ENCODE peak calls at places on chromosome 20, in nine cellular contexts. L, U, E, S, G, Q, W, M and Y are unnamed samples.

GRCh38 chr20:35120012-35120701 is 27.0 kb downstream of the EDEM2 start:
- DNase-seq in W (no peak), U (no peak), M (peak), S (peak), L (peak), E (no peak), Q (peak), G (no peak), Y (peak)

GRCh38 chr20:22348010-22348409 is 236.4 kb downstream of the FOXA2 start:
- DNase-seq in U (no peak), Q (no peak), S (no peak), M (no peak), W (no peak), L (no peak), G (no peak), E (no peak), Y (no peak)

GRCh38 chr20:62062661-62063600 is 2.8 kb downstream of the TAF4 start:
- DNase-seq in S (no peak), M (no peak), U (no peak), W (no peak), G (no peak), Q (no peak), E (no peak), L (no peak), Y (no peak)

GRCh38 chr20:61812121-61812520 is 253.6 kb downstream of the TAF4 start:
- DNase-seq in G (no peak), E (no peak), W (peak), U (no peak), Q (no peak), S (no peak), L (no peak), M (no peak), Y (no peak)

GRCh38 chr20:52500150-52500549 is 308.6 kb upstream of the ZFP64 start:
- DNase-seq in L (no peak), S (no peak), E (no peak), Q (no peak), U (no peak), M (no peak), W (no peak), G (no peak), Y (no peak)

GRCh38 chr20:370977-371754 is 9.4 kb upstream of the TRIB3 start:
- DNase-seq in S (no peak), G (no peak), M (no peak), Q (no peak), W (no peak), U (no peak), L (no peak), E (no peak), Y (no peak)

GRCh38 chr20:11451793-11452291 is 465.9 kb upstream of the BTBD3 start:
- DNase-seq in U (no peak), Q (no peak), L (peak), S (no peak), W (no peak), G (no peak), E (no peak), M (peak), Y (no peak)

GRCh38 chr20:31707994-31708744 is 14.5 kb downstream of the BCL2L1 start:
- DNase-seq in W (no peak), L (no peak), G (no peak), Q (no peak), S (no peak), M (no peak), U (peak), E (no peak), Y (no peak)

GRCh38 chr20:631091-631490 is 21.0 kb upstream of the TCF15 start:
- DNase-seq in L (no peak), S (no peak), M (no peak), E (no peak), G (no peak), W (no peak), Q (no peak), U (no peak), Y (no peak)

GRCh38 chr20:8969062-8969694 is 99.7 kb upstream of the PLCB4 start:
- DNase-seq in E (no peak), U (no peak), S (no peak), M (no peak), Q (no peak), G (no peak), W (no peak), L (no peak), Y (no peak)

GRCh38 chr20:43473058-43473704 is 15.5 kb downstream of the SRSF6 start:
- DNase-seq in W (no peak), G (no peak), E (no peak), Q (no peak), M (no peak), L (no peak), U (no peak), S (no peak), Y (no peak)

GRCh38 chr20:50347568-50347981 is 156.9 kb downstream of the CEBPB start:
- DNase-seq in W (no peak), E (no peak), Q (no peak), S (no peak), L (no peak), U (no peak), M (no peak), G (no peak), Y (no peak)
- TF ChIP-seq CTCF in W (no peak), E (no peak), Q (no peak), S (no peak), L (no peak), U (no peak), M (no peak), G (no peak), Y (no peak)

DNA sequence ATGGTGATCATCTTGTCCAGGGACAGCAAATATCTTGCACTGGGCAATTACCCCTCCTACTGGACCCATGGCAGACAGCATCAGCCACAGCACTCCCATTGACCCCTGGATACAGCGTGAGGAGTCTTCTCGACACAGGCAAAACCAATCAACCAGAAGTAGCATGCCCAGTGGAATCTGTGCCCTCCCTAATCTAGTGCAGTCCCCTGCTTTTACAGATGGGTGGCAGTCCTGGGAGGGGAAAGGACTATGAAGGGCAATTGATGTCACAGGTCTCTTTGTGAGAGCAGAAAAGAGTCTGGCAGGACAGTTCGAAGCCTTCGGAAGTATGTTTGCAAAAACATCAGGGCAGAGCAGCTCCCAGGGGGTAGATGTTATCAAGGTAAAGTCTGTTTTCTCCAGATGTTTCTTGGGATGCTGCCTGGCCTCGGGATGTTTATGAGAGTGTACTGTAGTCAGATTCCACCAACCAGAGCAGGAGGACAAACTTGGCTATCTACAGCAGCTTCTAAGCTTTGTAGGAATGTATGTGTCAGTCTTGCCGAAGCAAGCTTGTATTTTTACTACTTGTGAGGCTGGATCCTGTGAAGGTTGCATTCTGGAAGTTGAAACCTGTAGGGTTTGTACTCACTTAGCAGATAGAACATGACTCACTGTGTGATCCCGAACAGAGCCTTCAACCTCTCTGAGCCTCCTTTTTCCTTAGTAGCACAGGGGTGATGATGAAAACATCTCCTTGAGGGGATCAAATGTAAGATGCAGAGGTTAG is 63.0 kb upstream of the MYL9 start:
- DNase-seq in S (peak), U (no peak), L (no peak), G (no peak), M (no peak), Q (no peak), W (no peak), E (no peak), Y (no peak)
- TF ChIP-seq CTCF in S (peak), U (no peak), L (no peak), G (no peak), M (no peak), Q (no peak), W (no peak), E (no peak), Y (no peak)

DNA sequence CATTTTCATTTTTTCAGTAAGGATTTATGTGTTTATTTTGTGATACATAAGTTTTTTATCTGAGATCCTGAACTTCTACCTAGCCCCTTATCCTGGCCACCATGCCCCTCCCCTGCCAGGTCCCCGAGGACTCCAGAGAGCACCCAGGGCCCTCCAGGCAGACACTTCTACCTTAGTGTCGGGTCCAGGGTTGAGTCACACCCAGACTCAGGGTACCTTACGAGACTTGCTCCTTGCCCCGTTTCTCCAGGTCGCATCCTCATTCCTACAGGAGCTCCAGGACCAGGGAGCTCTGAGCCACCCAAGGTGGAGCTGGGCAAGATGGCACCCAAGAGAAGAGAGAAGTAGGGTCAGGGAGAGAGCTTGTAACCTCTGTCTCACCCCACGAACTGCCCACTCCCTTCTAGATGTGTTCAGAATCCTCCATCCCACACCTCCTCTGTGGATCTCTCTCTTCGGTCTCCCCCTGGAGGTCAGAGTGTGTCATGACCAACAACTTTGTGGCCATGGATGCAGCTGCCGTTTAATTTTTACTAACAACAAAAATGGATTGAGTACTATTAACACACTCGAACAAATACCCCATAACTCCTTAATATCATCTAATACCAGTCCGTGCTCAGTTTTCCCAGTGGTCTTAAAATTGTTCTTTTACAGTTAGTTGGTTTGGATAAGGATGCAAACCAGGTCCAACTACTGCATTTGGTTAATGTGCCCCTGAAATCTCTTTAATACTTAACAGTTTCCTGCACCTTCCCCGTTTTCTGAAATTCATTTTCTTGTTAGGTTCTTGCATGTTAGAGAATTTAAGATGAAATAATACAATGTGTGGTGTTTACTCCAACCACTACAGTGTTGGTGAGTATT is 130.6 kb upstream of the INSM1 start:
- DNase-seq in U (peak), E (peak), Q (no peak), S (peak), G (no peak), L (peak), M (no peak), W (no peak), Y (peak)
- TF ChIP-seq CTCF in U (peak), E (peak), Q (peak), S (peak), G (peak), L (peak), M (peak), W (no peak), Y (peak)

GRCh38 chr20:5991623-5992441 is 41.4 kb downstream of the MCM8 start:
- DNase-seq in Q (no peak), M (peak), W (no peak), U (peak), L (peak), G (no peak), E (no peak), S (peak), Y (no peak)

GRCh38 chr20:5990946-5991345 is 40.5 kb downstream of the MCM8 start:
- DNase-seq in G (no peak), W (no peak), U (no peak), E (no peak), M (no peak), S (no peak), L (no peak), Q (no peak), Y (no peak)

GRCh38 chr20:5987383-5987782 is 36.9 kb downstream of the MCM8 start:
- DNase-seq in Q (no peak), M (no peak), S (no peak), G (no peak), L (no peak), W (no peak), U (no peak), E (no peak), Y (no peak)

DNA sequence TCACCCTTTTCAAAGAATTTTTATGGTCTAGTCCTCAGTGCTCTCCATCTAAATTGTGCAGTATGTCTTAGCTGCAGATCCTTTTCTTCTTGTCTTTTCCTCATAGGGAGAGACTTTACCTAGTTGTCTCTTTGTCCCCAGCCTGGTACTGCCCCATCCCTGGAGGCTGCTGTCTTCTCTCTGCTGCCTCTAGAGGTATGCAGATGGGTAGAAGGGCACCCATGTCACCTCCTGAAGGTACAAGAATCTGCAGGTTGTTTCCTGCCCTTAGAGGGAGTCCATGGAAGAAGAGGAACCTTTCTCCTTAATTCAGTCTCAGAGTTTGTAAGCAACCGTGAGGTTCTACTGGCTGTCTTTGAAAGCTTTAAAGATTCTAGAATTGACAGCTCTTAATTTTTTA is 39.1 kb downstream of the MCM8 start:
- DNase-seq in G (no peak), L (no peak), W (no peak), E (no peak), U (peak), S (no peak), Q (no peak), M (no peak), Y (no peak)
- TF ChIP-seq CTCF in G (no peak), L (no peak), W (no peak), E (no peak), U (peak), S (peak), Q (no peak), M (no peak), Y (no peak)

DNA sequence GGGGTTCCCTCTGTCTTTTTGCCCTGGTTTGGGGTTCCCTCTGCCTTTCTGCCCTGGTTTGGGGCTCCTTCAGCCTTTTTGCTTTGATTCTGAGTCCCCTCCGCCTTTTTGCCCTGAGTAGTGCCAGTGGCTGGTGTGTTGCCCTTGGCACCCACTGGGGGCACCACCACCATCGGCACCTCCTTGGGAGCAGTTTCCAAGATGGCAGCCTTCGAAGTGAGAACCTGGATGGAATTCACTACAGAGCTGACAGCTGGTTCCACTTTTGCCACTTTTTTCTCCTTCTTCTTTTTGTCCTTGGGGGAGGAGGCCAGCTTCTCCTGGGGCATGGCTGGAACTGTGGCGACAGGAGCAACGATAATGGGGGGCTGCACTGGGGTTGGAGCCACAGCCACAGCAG is 22.2 kb downstream of the RRBP1 start:
- DNase-seq in G (no peak), S (no peak), E (no peak), M (no peak), L (no peak), Q (no peak), U (no peak), W (no peak), Y (no peak)
- TF ChIP-seq CTCF in G (no peak), S (peak), E (no peak), M (no peak), L (peak), Q (no peak), U (no peak), W (no peak), Y (no peak)

GRCh38 chr20:5190444-5190843 is 63.6 kb downstream of the CDS2 start:
- DNase-seq in G (no peak), E (no peak), M (no peak), Q (no peak), U (no peak), W (no peak), S (no peak), L (no peak), Y (peak)

GRCh38 chr20:5195655-5196054 is 68.8 kb downstream of the CDS2 start:
- DNase-seq in U (no peak), L (peak), G (no peak), Q (no peak), E (no peak), M (peak), W (no peak), S (peak), Y (no peak)

GRCh38 chr20:5189917-5190316 is 63.1 kb downstream of the CDS2 start:
- DNase-seq in M (no peak), S (no peak), E (no peak), W (no peak), G (no peak), L (no peak), Q (no peak), U (no peak), Y (no peak)

GRCh38 chr20:5191829-5192569 is 65.2 kb downstream of the CDS2 start:
- DNase-seq in W (no peak), S (peak), Q (no peak), E (no peak), U (peak), L (peak), G (peak), M (peak), Y (peak)

DNA sequence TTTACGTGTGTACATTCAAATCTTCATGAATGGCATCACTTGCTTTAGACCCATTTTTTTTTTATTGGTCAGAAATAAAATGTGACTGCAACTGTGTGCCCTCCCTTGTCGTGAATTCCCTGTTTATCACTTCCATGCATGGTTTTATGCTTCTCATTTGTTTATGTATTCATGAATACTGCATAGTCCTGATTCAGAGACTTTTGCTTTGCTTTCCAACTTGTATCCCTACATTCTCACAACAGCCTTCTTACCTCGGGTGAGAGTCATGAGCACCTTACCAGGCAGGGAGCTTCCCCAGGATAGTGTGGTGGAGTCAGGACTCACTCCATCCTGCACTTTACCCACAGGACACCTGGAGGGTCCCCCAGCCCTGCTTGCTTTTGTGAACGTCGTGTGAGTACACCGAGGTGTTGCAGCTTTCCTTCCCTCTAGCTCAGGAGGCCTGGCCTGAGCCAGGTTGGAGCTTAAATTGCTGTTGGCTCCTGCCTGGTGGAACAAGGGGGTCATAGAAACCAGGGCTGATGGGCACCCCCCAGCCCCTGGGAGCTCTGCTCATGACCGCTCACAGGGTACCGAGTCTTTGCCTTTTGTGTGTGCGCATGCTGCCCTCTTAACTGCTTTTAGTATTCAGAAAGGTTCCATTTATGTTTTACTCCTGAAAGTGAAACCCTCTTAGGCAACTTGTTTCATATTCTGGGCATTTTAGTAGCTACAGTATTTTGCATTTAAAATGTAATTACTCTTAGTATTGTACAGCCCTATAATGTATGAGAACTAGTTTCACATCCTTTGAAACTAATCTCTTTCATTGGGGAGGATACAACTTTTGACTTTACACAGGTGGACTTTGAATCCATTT is 66.0 kb downstream of the CDS2 start:
- DNase-seq in U (no peak), W (no peak), L (no peak), S (no peak), Q (no peak), G (no peak), E (no peak), M (no peak), Y (no peak)
- TF ChIP-seq CTCF in U (no peak), W (no peak), L (no peak), S (peak), Q (no peak), G (peak), E (no peak), M (no peak), Y (peak)

GRCh38 chr20:57882451-57883161 is 172.8 kb upstream of the PMEPA1 start:
- DNase-seq in G (no peak), M (peak), Q (no peak), S (no peak), U (peak), L (no peak), W (no peak), E (no peak), Y (no peak)
- TF ChIP-seq CTCF in G (no peak), M (no peak), Q (no peak), S (no peak), U (no peak), L (no peak), W (no peak), E (no peak), Y (no peak)

DNA sequence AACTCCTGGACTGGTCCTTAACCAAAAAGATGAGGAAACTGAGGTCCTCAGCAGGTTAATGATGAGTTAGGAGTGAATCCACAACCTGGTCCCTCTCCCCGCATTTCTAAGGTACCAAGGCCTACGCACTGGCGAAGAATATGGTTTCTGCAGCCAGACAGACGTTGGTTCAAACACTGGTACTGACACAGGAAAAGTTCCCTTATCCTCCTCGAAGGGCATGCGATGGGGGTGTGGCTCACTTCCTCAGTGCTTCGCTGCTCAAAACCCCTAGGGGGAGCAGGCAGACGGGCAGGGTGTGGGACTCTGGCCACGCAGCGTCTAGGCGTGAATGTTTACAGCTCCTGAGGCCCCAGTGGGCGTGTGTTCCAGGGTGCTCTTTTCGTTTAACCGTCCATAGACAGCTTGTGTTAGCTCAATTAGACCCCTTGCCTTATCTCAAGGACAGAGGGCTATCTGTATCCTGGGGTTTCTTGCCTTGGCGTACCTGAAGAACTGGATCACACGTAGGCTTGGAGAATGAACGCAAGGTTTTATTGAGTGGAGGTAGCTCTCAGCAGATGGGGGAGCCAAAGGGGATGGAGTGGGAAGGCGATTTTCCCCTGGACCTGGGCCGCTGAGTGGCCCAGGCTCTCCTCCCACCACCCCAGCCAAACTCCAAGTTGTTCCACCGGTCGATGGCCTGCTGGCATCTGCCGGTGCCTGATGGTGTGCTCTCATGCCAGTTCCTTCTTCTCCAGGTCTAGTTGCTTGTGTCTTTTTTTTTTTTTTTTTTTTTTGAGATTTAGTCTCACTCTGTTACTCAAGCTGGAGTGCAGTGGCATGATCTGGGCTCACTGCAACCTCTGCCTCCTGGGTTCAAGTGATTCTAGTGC is 31.8 kb upstream of the PTPN1 start:
- DNase-seq in M (peak), G (peak), Q (peak), L (peak), W (peak), S (no peak), E (peak), U (peak), Y (peak)
- TF ChIP-seq CTCF in M (peak), G (peak), Q (peak), L (peak), W (peak), S (peak), E (peak), U (peak), Y (peak)